ENCODE peak calls at places on chromosomes 4 and X, in five cellular contexts. V is tibial nerve; Y is CD4-positive, CD25-positive, alpha-beta regulatory T cell; A is ELR; C is mucosa of gallbladder. G is an unnamed sample.

GRCh38 chrX:141936080-141936479 is 32.4 kb downstream of the MAGEC1 start:
- DNase-seq in V (no peak), Y (no peak), A (peak), C (no peak), G (no peak)

GRCh38 chrX:48498374-48498809 is 10.4 kb upstream of the PORCN start:
- DNase-seq in V (no peak), Y (no peak), A (peak), C (no peak), G (no peak)

GRCh38 chr4:1217366-1217765 is 31.6 kb downstream of the CTBP1 start:
- DNase-seq in V (no peak), Y (no peak), A (no peak), C (no peak), G (no peak)

GRCh38 chr4:76601791-76602190 is 166.8 kb downstream of the SHROOM3 start:
- DNase-seq in V (no peak), Y (no peak), A (no peak), C (no peak), G (no peak)

GRCh38 chr4:95979961-95980876 is 140.3 kb downstream of the PDHA2 start:
- DNase-seq in V (no peak), Y (no peak), A (no peak), C (no peak), G (no peak)

GRCh38 chrX:76076124-76076523 is 96.7 kb upstream of the PBDC1 start:
- DNase-seq in V (no peak), Y (no peak), A (no peak), C (no peak), G (no peak)

GRCh38 chr4:90995996-90996395 is 868.8 kb downstream of the CCSER1 start:
- DNase-seq in V (no peak), Y (no peak), A (no peak), C (no peak), G (no peak)

GRCh38 chrX:125132274-125132673 is 187.4 kb upstream of the TEX13C start:
- DNase-seq in V (no peak), Y (peak), A (no peak), C (no peak), G (no peak)

GRCh38 chr4:150970685-150971151 is 44.4 kb downstream of the LRBA start:
- DNase-seq in V (no peak), Y (peak), A (no peak), C (no peak), G (no peak)

GRCh38 chr4:24768604-24769003 is 26.8 kb upstream of the SOD3 start:
- DNase-seq in V (no peak), Y (no peak), A (no peak), C (no peak), G (no peak)

GRCh38 chrX:81377329-81377728 is 175.4 kb downstream of the SH3BGRL start:
- DNase-seq in V (no peak), Y (peak), A (peak), C (no peak), G (no peak)

GRCh38 chrX:53088136-53088974 is 5.6 kb upstream of the KANTR start:
- DNase-seq in V (peak), Y (peak), A (peak), C (peak), G (peak)

GRCh38 chr4:159077702-159078495 is 25.0 kb upstream of the RAPGEF2 start:
- DNase-seq in V (no peak), Y (peak), A (no peak), C (no peak), G (no peak)

GRCh38 chr4:90080116-90080515 is 47.1 kb upstream of the CCSER1 start:
- DNase-seq in V (no peak), Y (no peak), A (no peak), C (no peak), G (no peak)

GRCh38 chrX:116267511-116268040 is 97.0 kb downstream of the AGTR2 start:
- DNase-seq in V (no peak), Y (no peak), A (no peak), C (no peak), G (no peak)